ENCODE peak calls at places on chromosomes 6 and 20, in six cellular contexts. S, Z, H, F, M and R are unnamed samples.

GRCh38 chr20:41308726-41309413 is 8.7 kb downstream of the ZHX3 start:
- DNase-seq in S (no peak), Z (no peak), H (no peak), F (no peak), M (no peak), R (no peak)

GRCh38 chr20:25739615-25740320 is 43.1 kb upstream of the ZNF337 start:
- DNase-seq in S (no peak), Z (no peak), H (no peak), F (no peak), M (no peak), R (no peak)

GRCh38 chr6:140897804-140898573 is 1234.7 kb upstream of the GJE1 start:
- DNase-seq in S (no peak), Z (no peak), H (no peak), F (peak), M (peak), R (no peak)

GRCh38 chr6:43923376-43924221 is 153.6 kb downstream of the VEGFA start:
- DNase-seq in S (no peak), Z (no peak), H (no peak), F (peak), M (no peak), R (no peak)

GRCh38 chr20:41499064-41499463 is 119.1 kb downstream of the CHD6 start:
- DNase-seq in S (no peak), Z (no peak), H (no peak), F (no peak), M (no peak), R (no peak)

GRCh38 chr20:48166082-48166835 is 381.0 kb upstream of the SULF2 start:
- DNase-seq in S (no peak), Z (no peak), H (no peak), F (no peak), M (no peak), R (no peak)

GRCh38 chr6:101490857-101491256 is 97.3 kb downstream of the GRIK2 start:
- DNase-seq in S (no peak), Z (no peak), H (no peak), F (no peak), M (no peak), R (no peak)

GRCh38 chr20:38179846-38180245 is 14.8 kb upstream of the TGM2 start:
- DNase-seq in S (no peak), Z (no peak), H (no peak), F (no peak), M (no peak), R (no peak)

GRCh38 chr20:63290677-63291472 is 2.1 kb upstream of the COL20A1 start:
- DNase-seq in S (peak), Z (peak), H (peak), F (peak), M (no peak), R (no peak)

GRCh38 chr6:21800948-21801438 is 207.4 kb downstream of the SOX4 start:
- DNase-seq in S (no peak), Z (no peak), H (no peak), F (no peak), M (no peak), R (no peak)

GRCh38 chr6:74557236-74557635 is 648.6 kb downstream of the COL12A1 start:
- DNase-seq in S (no peak), Z (no peak), H (no peak), F (no peak), M (no peak), R (no peak)

GRCh38 chr6:135540207-135540877 is 42.8 kb upstream of the AHI1 start:
- DNase-seq in S (no peak), Z (no peak), H (no peak), F (no peak), M (peak), R (peak)

GRCh38 chr20:48469026-48469425 is 358.8 kb downstream of the PREX1 start:
- DNase-seq in S (no peak), Z (no peak), H (no peak), F (no peak), M (no peak), R (no peak)

GRCh38 chr6:28488916-28489365 is 26.7 kb downstream of the GPX6 start:
- DNase-seq in S (no peak), Z (no peak), H (no peak), F (peak), M (peak), R (no peak)

GRCh38 chr20:37161830-37162549 is 17.1 kb upstream of the RPN2 start:
- DNase-seq in S (no peak), Z (no peak), H (no peak), F (no peak), M (no peak), R (no peak)

GRCh38 chr20:62239278-62239879 is 1.1 kb downstream of the OSBPL2 start:
- DNase-seq in S (no peak), Z (no peak), H (no peak), F (no peak), M (peak), R (no peak)

GRCh38 chr20:24936526-24937407 is 12.3 kb upstream of the CST7 start:
- DNase-seq in S (peak), Z (no peak), H (no peak), F (no peak), M (no peak), R (no peak)

GRCh38 chr6:84193140-84193708 is 34.2 kb downstream of the CEP162 start:
- DNase-seq in S (no peak), Z (no peak), H (no peak), F (peak), M (no peak), R (no peak)

GRCh38 chr20:35600176-35600995 is 15.2 kb upstream of the SPAG4 start:
- DNase-seq in S (no peak), Z (no peak), H (peak), F (no peak), M (no peak), R (no peak)

GRCh38 chr20:35601990-35602389 is 13.6 kb upstream of the SPAG4 start:
- DNase-seq in S (no peak), Z (no peak), H (peak), F (no peak), M (no peak), R (no peak)

GRCh38 chr20:35599776-35600120 is 15.9 kb upstream of the SPAG4 start:
- DNase-seq in S (no peak), Z (no peak), H (peak), F (no peak), M (no peak), R (no peak)

GRCh38 chr20:35602851-35603495 is 12.7 kb upstream of the SPAG4 start:
- DNase-seq in S (no peak), Z (no peak), H (peak), F (no peak), M (no peak), R (no peak)

GRCh38 chr20:35601021-35601973 is 14.3 kb upstream of the SPAG4 start:
- DNase-seq in S (peak), Z (peak), H (peak), F (no peak), M (peak), R (peak)
- TF ChIP-seq CTCF in S (no peak), Z (peak), H (peak), F (no peak), M (no peak), R (no peak)

GRCh38 chr6:33700391-33701050 is 11.0 kb downstream of the UQCC2 start:
- DNase-seq in S (peak), Z (peak), H (peak), F (peak), M (peak), R (peak)

GRCh38 chr6:33704215-33704817 is 7.2 kb downstream of the UQCC2 start:
- DNase-seq in S (no peak), Z (no peak), H (no peak), F (no peak), M (no peak), R (no peak)

GRCh38 chr6:33705268-33705885 is 6.1 kb downstream of the UQCC2 start:
- DNase-seq in S (no peak), Z (no peak), H (no peak), F (no peak), M (no peak), R (no peak)

GRCh38 chr6:33699739-33700138 is 11.8 kb downstream of the UQCC2 start:
- DNase-seq in S (no peak), Z (no peak), H (no peak), F (no peak), M (no peak), R (no peak)

DNA sequence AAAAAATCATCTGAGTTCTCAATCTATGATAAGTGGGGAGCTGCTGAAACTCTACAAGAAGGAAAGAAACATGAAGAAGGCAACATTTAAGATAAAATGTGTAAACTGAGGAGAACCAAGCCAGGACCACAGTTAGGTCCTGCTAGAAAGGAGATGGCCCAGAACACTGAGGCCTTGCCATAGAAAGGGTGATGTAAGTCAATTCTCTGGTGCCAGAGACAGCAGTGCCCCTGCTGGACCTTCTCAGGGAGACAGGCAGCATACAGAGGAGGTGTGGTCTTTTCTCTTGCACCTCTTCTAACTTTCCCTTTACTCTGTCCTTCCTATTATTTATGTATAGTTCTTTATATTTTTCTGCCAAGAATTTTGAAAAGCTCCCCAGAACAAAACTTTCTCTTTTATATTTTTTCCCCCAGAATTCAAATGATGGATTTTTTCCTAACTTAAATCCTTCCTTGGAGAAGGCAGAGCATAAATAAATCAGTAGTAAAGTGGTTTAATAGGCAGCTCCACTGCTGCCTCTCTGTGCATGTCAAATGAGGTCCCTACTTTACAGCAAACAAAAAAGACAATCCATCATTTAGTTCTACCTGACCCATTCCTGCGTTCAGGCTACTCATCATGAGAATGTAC is 9.0 kb downstream of the UQCC2 start:
- DNase-seq in S (no peak), Z (no peak), H (no peak), F (peak), M (peak), R (no peak)
- TF ChIP-seq CTCF in S (peak), Z (peak), H (peak), F (peak), M (peak), R (no peak)

DNA sequence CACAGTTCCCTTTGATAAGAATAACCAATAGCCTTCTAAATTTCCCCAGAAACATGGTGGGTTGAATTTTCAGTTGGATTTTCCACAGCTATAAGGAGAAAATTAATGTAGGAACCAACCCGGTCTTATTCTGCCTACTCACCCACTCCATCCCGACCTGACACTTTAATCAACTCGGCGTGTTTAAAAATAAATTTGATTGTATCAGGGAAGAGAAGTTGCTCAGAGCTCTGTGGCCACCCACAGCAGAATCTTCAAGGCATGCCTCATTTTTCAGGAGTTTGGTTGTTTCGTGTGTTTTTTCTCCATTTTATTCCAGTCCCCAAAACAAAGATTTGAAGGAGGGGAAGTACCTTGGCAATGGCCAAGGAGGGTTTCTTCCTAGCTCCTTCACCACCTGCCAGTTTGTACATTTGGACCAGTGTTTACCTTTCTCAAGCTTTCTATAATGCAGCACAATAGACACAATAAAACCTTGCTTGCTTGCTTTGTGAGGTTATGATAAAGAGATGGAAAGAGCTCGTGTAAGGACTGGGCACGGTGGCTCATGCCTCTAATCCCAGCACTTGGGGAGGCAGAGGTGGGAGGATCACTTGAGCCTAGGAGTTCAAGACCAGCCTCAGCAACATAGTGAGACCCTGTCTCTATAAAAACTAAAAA is 297.2 kb upstream of the JARID2 start:
- DNase-seq in S (no peak), Z (no peak), H (no peak), F (no peak), M (no peak), R (no peak)
- TF ChIP-seq CTCF in S (no peak), Z (no peak), H (no peak), F (no peak), M (no peak), R (no peak)

GRCh38 chr20:31739550-31739863 is 417 bp downstream of the TPX2 start:
- DNase-seq in S (no peak), Z (no peak), H (no peak), F (no peak), M (no peak), R (no peak)
- TF ChIP-seq CTCF in S (no peak), Z (no peak), H (no peak), F (no peak), M (no peak), R (no peak)

DNA sequence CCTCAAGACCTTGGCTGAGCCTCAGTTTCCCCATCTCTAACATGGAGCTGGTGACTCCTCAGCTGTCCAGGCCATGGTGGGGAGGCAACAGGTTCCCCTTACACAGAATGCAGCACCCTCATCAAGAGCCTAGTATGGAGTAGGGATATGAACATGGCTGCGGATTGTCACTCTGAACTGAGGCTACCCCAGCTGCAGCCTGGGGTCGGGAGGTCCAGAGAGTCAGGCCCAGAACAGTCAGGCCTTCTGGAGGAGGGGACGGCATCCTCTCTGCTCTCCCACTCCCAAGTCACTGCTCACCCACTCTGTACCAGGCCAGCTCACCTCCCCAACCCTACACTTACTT is 1.4 kb upstream of the FOXS1 start:
- DNase-seq in S (no peak), Z (no peak), H (no peak), F (no peak), M (no peak), R (no peak)
- TF ChIP-seq CTCF in S (no peak), Z (peak), H (no peak), F (no peak), M (no peak), R (no peak)

DNA sequence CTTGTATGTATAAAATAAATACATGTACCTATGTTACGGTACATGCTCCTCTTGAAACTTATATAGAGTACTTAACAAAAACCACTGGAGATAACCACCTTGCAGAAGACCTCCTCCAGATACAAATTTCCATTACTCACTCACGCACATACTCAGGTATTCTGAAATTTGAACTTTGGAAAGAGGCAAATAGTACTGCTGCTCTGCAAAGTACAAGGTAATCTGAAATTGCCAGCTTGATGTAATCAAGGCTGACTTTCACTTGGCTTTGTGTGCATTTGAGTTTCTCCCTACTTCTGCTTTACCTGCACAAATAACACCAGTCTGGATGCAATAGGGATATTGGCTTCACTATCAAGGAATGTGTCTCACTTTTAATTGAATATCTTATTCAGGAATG is 123.6 kb downstream of the FOXA2 start:
- DNase-seq in S (no peak), Z (no peak), H (no peak), F (no peak), M (no peak), R (no peak)
- TF ChIP-seq CTCF in S (no peak), Z (no peak), H (no peak), F (no peak), M (no peak), R (no peak)

DNA sequence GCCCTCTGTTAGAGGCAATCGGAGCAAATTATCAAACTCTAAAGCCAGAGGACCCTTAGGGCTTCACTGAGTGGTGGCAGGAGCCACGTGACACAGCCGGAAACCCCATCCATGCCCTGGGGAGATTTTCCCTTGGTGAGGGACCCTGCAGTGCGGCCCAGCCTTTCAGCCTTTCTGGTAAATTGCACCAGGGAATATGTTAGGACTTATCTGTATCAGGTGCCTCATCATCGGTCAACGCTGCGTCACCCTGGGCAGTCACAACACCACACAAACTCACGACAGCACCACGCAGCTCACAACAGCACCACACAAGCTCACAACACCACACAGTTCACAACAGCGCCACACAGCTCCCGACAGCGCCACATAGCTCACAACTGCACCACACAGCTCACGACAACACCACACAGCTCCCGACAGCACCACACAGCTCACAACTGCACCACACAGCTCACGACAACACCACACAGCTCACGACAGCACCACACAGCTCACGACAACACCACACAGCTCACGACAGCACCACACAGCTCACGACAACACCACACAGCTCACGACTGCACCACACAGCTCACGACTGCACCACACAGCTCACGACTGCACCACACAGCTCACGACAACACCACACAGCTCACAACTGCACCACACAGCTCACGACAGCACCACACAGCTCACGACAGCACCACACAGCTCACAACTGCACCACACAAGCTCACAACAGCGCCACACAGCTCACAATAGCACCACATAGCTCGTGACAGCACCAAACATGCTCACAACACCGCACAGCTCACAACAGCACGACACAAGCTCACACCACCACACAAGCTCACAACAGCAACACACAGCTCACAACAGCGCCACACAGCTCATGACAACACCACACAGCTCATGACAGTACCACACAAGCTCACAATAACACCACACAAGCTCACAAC is 199.0 kb downstream of the DLL1 start:
- DNase-seq in S (no peak), Z (no peak), H (no peak), F (no peak), M (peak), R (no peak)
- TF ChIP-seq CTCF in S (no peak), Z (no peak), H (no peak), F (no peak), M (no peak), R (no peak)